ENCODE peak calls at places on chromosomes 3 and 15, in seven cellular contexts. B is H9, Z is IMR-90, H is adrenal gland, F is testis, T is esophagus squamous epithelium, C is thoracic aorta. L is an unnamed sample. For H3K4me1, the result is how much of the 10 kb centered on the place peaks cover.

GRCh38 chr3:184354740-184355139 is 6.7 kb downstream of the CLCN2 start:
- DNase-seq in B (peak), Z (no peak), H (no peak), F (no peak), T (no peak), C (no peak), L (no peak)

GRCh38 chr3:127801914-127802313 is 20.4 kb downstream of the MGLL start:
- DNase-seq in B (no peak), Z (no peak), H (no peak), F (no peak), T (no peak), C (no peak), L (no peak)

GRCh38 chr3:134824676-134825290 is 29.7 kb downstream of the EPHB1 start:
- DNase-seq in B (no peak), Z (no peak), H (no peak), F (peak), T (no peak), C (no peak), L (no peak)

GRCh38 chr15:42890161-42890913 is 30.2 kb downstream of the TTBK2 start:
- DNase-seq in B (no peak), Z (peak), H (no peak), F (no peak), T (no peak), C (no peak), L (peak)

GRCh38 chr3:29317659-29318173 is 36.8 kb downstream of the RBMS3 start:
- DNase-seq in B (no peak), Z (no peak), H (no peak), F (no peak), T (no peak), C (no peak), L (no peak)

GRCh38 chr15:75366163-75366562 is 2.2 kb downstream of the MAN2C1 start:
- DNase-seq in B (no peak), Z (no peak), H (no peak), F (no peak), T (no peak), C (no peak), L (no peak)

GRCh38 chr3:32018723-32019564 is 37.4 kb downstream of the ZNF860 start:
- DNase-seq in B (no peak), Z (peak), H (no peak), F (no peak), T (no peak), C (no peak), L (peak)

GRCh38 chr15:63517614-63518013 is 13.2 kb downstream of the USP3 start:
- DNase-seq in B (no peak), Z (no peak), H (no peak), F (no peak), T (no peak), C (no peak), L (no peak)

GRCh38 chr15:67051088-67051659 is 14.2 kb upstream of the SMAD3 start:
- DNase-seq in B (no peak), Z (no peak), H (no peak), F (peak), T (no peak), C (no peak), L (no peak)

GRCh38 chr3:61627768-61628185 is 66.4 kb downstream of the PTPRG start:
- DNase-seq in B (no peak), Z (peak), H (peak), F (no peak), T (no peak), C (no peak), L (peak)

GRCh38 chr3:48218537-48218936 is 4.8 kb upstream of the CAMP start:
- DNase-seq in B (no peak), Z (no peak), H (no peak), F (no peak), T (no peak), C (no peak), L (no peak)

GRCh38 chr3:143775401-143775970 is 72.8 kb downstream of the SLC9A9 start:
- DNase-seq in B (no peak), Z (peak), H (no peak), F (peak), T (no peak), C (no peak), L (peak)

GRCh38 chr3:126969586-126969985 is 13.3 kb upstream of the PLXNA1 start:
- DNase-seq in B (no peak), Z (peak), H (no peak), F (no peak), T (no peak), C (no peak), L (no peak)

DNA sequence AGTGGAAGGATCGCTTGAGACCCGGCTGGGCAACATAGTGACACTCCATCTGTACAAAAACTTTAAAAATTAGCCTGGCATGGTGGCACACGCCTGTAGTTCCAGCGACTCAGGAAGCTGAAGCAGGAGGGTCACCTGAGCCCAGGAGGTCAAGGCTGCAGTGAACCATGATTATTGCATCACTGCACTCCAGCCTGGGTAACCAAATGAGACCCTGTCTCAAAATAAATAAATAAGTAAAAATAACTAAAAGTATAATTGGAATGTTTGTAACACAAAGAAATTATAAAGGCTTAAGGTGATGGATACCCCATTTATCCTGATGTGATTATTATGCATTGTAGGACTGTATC is 38.6 kb downstream of the MYO1E start:
- DNase-seq in B (no peak), Z (no peak), H (no peak), F (no peak), T (no peak), C (no peak), L (no peak)
- H3K4me1 ChIP-seq in B (under half), Z (under half), H (under half), F (under half), T (under half), C (under half), L (under half)

GRCh38 chr3:186651678-186652215 is 11.5 kb downstream of the FETUB start:
- DNase-seq in B (no peak), Z (no peak), H (no peak), F (no peak), T (no peak), C (no peak), L (no peak)
- H3K27ac ChIP-seq in B (no peak), Z (no peak), H (no peak), F (no peak), T (no peak), C (no peak), L (no peak)

DNA sequence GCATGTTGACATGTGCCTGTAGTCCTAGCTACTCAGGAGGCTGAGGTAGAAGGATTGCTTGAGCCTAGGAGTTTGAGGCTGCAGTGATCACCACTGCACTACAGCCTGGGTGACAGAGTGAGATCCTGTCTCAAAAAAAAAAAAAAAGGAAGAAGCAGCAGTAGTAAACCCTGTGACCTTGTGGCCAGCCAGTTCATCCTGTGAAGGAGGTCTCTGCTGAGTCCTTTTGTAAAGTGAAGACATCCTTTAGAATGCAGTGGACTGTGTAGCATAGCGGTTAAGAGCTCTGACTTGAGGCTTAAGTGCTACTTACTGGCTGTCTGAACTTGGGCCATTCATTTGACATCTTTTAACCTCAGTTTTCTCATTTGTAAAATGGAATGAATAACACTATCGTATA is 8.3 kb downstream of the EXOSC7 start:
- DNase-seq in B (no peak), Z (no peak), H (peak), F (no peak), T (no peak), C (no peak), L (no peak)
- TF ChIP-seq CTCF in B (no peak), Z (no peak), H (no peak), F (no peak), T (no peak), C (no peak), L (no peak)

GRCh38 chr3:71444861-71445259 is 138.7 kb downstream of the FOXP1 start:
- DNase-seq in B (no peak), Z (no peak), H (no peak), F (no peak), T (no peak), C (no peak), L (no peak)

GRCh38 chr3:71444028-71444860 is 139.3 kb downstream of the FOXP1 start:
- DNase-seq in B (no peak), Z (peak), H (peak), F (peak), T (peak), C (no peak), L (peak)

GRCh38 chr3:71441925-71442620 is 141.5 kb downstream of the FOXP1 start:
- DNase-seq in B (no peak), Z (no peak), H (no peak), F (no peak), T (no peak), C (no peak), L (no peak)

GRCh38 chr3:71442648-71443047 is 140.9 kb downstream of the FOXP1 start:
- DNase-seq in B (no peak), Z (no peak), H (no peak), F (no peak), T (no peak), C (no peak), L (no peak)

GRCh38 chr3:71443332-71443731 is 140.2 kb downstream of the FOXP1 start:
- DNase-seq in B (no peak), Z (no peak), H (no peak), F (no peak), T (no peak), C (no peak), L (no peak)
- H3K4me1 ChIP-seq in B (under half), Z (under half), H (under half), F (under half), T (half or more), C (under half), L (under half)

GRCh38 chr3:153320585-153321128 is 158.6 kb downstream of the RAP2B start:
- DNase-seq in B (no peak), Z (no peak), H (no peak), F (no peak), T (no peak), C (no peak), L (no peak)
- H3K27ac ChIP-seq in B (no peak), Z (no peak), H (no peak), F (no peak), T (no peak), C (peak), L (no peak)

GRCh38 chr3:50246517-50246954 is 10.5 kb downstream of the GNAI2 start:
- DNase-seq in B (peak), Z (peak), H (peak), F (no peak), T (no peak), C (no peak), L (peak)
- TF ChIP-seq CTCF in B (peak), Z (no peak), H (peak), F (no peak), T (no peak), C (peak), L (no peak)

GRCh38 chr15:84749111-84749991 is 959 bp downstream of the ZNF592 start:
- DNase-seq in B (peak), Z (no peak), H (peak), F (peak), T (no peak), C (no peak), L (no peak)

GRCh38 chr15:84748274-84749110 is at the start of gene ZNF592:
- DNase-seq in B (peak), Z (peak), H (peak), F (peak), T (no peak), C (peak), L (no peak)

GRCh38 chr15:84752700-84753099 is 4.3 kb downstream of the ZNF592 start:
- DNase-seq in B (no peak), Z (peak), H (no peak), F (no peak), T (no peak), C (no peak), L (no peak)

GRCh38 chr15:84752195-84752594 is 3.8 kb downstream of the ZNF592 start:
- DNase-seq in B (no peak), Z (no peak), H (no peak), F (no peak), T (no peak), C (no peak), L (no peak)

DNA sequence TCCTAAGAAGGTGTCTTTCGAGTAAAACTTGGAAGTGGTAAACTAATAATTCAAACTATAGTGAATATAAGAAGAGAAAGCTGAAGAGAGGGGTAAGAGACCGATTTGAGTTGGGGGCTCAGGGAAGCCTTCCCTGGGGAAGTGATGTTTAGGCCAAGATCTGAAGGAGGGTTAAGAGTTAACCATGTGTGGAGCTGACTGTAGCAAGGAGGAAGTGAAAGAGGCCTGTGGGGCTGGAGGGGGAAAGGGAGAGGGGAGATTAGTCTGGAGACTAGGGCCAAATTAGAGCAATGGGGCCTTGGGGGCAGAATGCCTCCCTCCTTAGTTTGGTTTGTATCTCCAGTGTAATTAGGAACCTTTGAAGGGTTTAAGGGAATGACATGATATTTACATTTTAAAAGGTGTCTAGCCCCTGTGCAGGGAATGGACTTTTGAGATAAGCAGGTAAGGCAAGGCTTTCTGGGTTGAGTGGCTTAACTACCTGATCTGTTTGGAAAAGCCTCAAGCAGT is 2.2 kb downstream of the ZNF592 start:
- DNase-seq in B (no peak), Z (no peak), H (no peak), F (no peak), T (no peak), C (no peak), L (no peak)
- H3K4me1 ChIP-seq in B (under half), Z (under half), H (under half), F (under half), T (under half), C (under half), L (under half)

L was measured in foreskin keratinocyte.